ENCODE peak calls at places on chromosomes 12 and 14, in eight cellular contexts. V is upper lobe of right lung, Z is PC-9, S is testis, E is psoas muscle, K is K562, X is upper lobe of left lung, T is BJ. F is an unnamed sample.

GRCh38 chr12:22981711-22982110 is 356.7 kb downstream of the ETNK1 start:
- DNase-seq in Z (no peak), V (no peak), S (no peak), X (no peak), E (no peak), K (no peak), T (no peak), F (no peak)

GRCh38 chr12:84131076-84131475 is 781.5 kb downstream of the SLC6A15 start:
- DNase-seq in Z (no peak), V (no peak), E (no peak), X (no peak), T (peak; percentile 17), K (no peak), S (no peak), F (no peak)

GRCh38 chr14:48580692-48581091 is 905.3 kb upstream of the MDGA2 start:
- DNase-seq in E (no peak), S (no peak), K (no peak), X (no peak), T (no peak), V (no peak), Z (no peak), F (no peak)

GRCh38 chr14:76708028-76708427 is 53.2 kb upstream of the VASH1 start:
- DNase-seq in E (no peak), Z (no peak), S (no peak), X (no peak), V (no peak), T (no peak), K (no peak), F (no peak)

GRCh38 chr12:90984114-90984513 is 20.7 kb downstream of the EPYC start:
- DNase-seq in V (no peak), E (no peak), T (no peak), X (no peak), K (no peak), Z (no peak), S (no peak), F (no peak)

GRCh38 chr14:79016828-79017505 is 846.8 kb downstream of the NRXN3 start:
- DNase-seq in T (peak; percentile 46), Z (peak; percentile 75), V (no peak), E (no peak), X (no peak), K (no peak), S (no peak), F (peak; percentile 26)

GRCh38 chr12:113589437-113589836 is 117.8 kb upstream of the LHX5 start:
- DNase-seq in T (no peak), X (no peak), E (no peak), K (no peak), S (no peak), V (no peak), Z (no peak), F (no peak)

GRCh38 chr14:100827751-100828447 is 2.0 kb downstream of the MEG3 start:
- DNase-seq in V (no peak), K (peak; percentile 21), X (peak; percentile 90), E (no peak), T (no peak), S (peak; percentile 74), Z (no peak), F (no peak)

GRCh38 chr12:56668197-56668457 is 20.0 kb downstream of the PTGES3 start:
- DNase-seq in V (no peak), Z (no peak), K (no peak), E (no peak), T (no peak), X (no peak), S (no peak), F (no peak)

GRCh38 chr12:4156317-4156716 is 117.2 kb upstream of the CCND2 start:
- DNase-seq in Z (no peak), V (no peak), E (no peak), T (no peak), X (no peak), K (no peak), S (no peak), F (no peak)

GRCh38 chr12:98743362-98743953 is 98.4 kb downstream of the APAF1 start:
- DNase-seq in X (no peak), T (no peak), S (no peak), Z (no peak), E (no peak), K (peak; percentile 36), V (no peak), F (peak; percentile 58)

GRCh38 chr12:66647034-66647691 is 31.7 kb downstream of the GRIP1 start:
- DNase-seq in E (no peak), X (no peak), K (no peak), V (no peak), T (peak; percentile 79), S (no peak), Z (peak; percentile 28), F (no peak)

GRCh38 chr14:49691031-49691430 is 1.9 kb upstream of the KLHDC1 start:
- DNase-seq in Z (no peak), X (no peak), S (no peak), K (peak; percentile 32), V (no peak), T (no peak), E (no peak), F (peak; percentile 10)

GRCh38 chr12:53182836-53183235 is 2.1 kb upstream of the CSAD start:
- DNase-seq in T (no peak), V (no peak), E (no peak), X (no peak), S (no peak), Z (no peak), K (peak; percentile 5), F (no peak)

GRCh38 chr14:50059773-50060629 is 56.4 kb downstream of the VCPKMT start:
- DNase-seq in Z (no peak), K (no peak), E (no peak), S (no peak), T (no peak), X (no peak), V (peak; percentile 48), F (no peak)

GRCh38 chr12:123520567-123521474 is 12.7 kb downstream of the RILPL1 start:
- DNase-seq in K (peak; percentile 8), S (no peak), E (no peak), V (no peak), X (no peak), T (no peak), Z (no peak), F (no peak)

GRCh38 chr14:69299286-69300035 is 39.5 kb downstream of the GALNT16 start:
- DNase-seq in S (no peak), X (no peak), E (no peak), V (peak; percentile 46), K (no peak), Z (no peak), T (no peak), F (no peak)

GRCh38 chr14:74638970-74639369 is 26.9 kb upstream of the LTBP2 start:
- DNase-seq in Z (no peak), E (no peak), V (no peak), X (no peak), T (no peak), K (no peak), S (no peak), F (no peak)

GRCh38 chr14:32537166-32537565 is 208.1 kb downstream of the AKAP6 start:
- DNase-seq in X (no peak), V (no peak), K (no peak), E (no peak), Z (no peak), S (no peak), T (no peak), F (no peak)

DNA sequence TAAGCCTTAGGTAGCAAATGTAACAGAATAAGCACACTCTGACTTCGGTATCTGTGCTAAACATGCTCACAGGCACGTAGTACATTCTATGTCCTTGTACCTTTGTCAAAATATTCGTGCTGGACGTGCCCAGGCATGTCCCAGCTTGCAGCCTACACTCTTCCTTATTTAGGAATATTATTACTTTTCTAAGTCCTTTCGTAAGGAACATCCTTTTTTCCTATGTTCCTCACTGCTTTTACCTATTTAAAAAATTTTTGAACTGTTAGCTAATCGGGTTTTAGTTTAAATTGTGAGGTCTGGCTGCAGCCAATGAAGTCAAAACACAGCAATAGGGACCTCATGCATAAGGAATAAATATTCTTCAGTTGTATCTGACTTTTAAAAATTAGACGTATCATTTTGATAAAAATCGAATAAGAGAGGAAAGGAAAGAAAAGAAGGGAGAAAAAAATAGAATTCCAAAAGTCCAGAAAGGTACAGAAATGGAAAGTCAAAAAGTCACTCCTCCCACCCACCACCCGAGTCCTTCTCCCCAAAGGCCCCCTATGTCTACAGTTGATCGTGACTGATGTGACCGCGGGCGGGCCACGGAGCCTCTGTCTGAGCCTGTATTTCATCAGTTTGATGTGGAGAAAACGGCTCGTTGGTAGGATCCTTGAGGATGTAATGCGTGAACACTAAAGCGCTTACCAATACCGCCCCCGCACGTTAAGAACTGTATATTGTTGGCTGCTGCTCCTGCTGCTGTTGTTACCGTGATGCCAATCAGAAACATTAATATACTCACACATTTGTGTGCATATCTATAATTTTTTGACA is 24.4 kb upstream of the UBC start:
- DNase-seq in T (no peak), V (peak; percentile 79), K (peak; percentile 39), S (peak; percentile 81), Z (peak; percentile 61), X (peak; percentile 77), E (peak; percentile 56), F (peak; percentile 74)
- TF ChIP-seq CTCF in T (peak; percentile 46), V (peak; percentile 48), K (peak; percentile 63), S (peak; percentile 41), Z (peak; percentile 65), X (no peak), E (peak; percentile 49), F (peak; percentile 55)

DNA sequence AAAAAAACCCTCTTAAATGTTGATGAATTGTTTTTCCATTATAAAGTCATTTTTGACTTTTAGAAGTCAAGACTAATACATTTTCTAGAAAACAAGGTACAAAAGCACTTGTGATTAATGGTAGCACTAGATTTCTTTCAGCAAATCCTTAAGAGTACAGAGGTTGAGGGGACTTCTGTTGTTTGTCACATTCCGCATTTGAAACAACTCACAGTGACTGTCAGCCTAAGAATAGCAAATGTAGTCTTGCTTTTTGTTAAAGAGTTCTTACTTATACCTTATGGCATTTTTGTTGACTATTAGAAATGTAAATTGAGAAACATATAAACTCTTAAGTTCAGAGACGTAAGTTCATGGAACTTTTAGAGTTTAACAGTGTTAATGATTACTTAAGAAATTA is 16.4 kb downstream of the YARS2 start:
- DNase-seq in T (no peak), S (no peak), V (no peak), Z (no peak), E (no peak), X (no peak), K (no peak), F (no peak)
- H3K36me3 ChIP-seq in T (no peaks in the 10 kb centered on the region), S (no peaks in the 10 kb centered on the region), V (peaks cover 94% of the 10 kb centered on the region), Z (peaks cover 40% of the 10 kb centered on the region), E (peaks cover 100% of the 10 kb centered on the region), X (peaks cover 18% of the 10 kb centered on the region), K (peaks cover 87% of the 10 kb centered on the region), F (peaks cover 2% of the 10 kb centered on the region)

DNA sequence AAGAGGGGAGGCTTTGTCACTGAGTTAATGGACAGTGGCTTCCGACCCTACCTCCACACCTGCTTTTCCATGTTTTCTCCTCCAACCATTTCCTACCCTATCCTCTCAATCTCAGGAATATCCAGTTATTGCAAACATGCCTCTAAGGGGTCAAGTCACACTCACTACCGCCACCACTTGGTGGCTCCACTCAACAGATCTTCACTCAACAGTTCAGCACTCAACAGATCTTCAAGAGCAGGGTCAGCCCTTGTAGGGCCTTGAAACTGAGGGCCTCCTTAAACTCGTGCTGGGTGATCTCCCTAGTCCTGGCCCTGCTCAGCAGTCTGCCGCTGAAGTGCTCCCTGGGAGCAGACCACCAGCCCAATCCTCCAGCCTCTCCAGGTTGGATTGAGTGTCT is 14.2 kb downstream of the ZNF641 start:
- DNase-seq in S (no peak), V (no peak), T (no peak), K (no peak), Z (no peak), X (no peak), E (no peak), F (no peak)
- TF ChIP-seq CTCF in S (no peak), V (no peak), T (peak; percentile 4), K (peak; percentile 61), Z (peak; percentile 41), X (no peak), E (no peak), F (no peak)

GRCh38 chr14:90017371-90017770 is 44.4 kb upstream of the KCNK13 start:
- DNase-seq in K (no peak), S (no peak), Z (no peak), E (no peak), T (no peak), X (no peak), V (no peak), F (no peak)
- H3K36me3 ChIP-seq in K (peaks cover 44% of the 10 kb centered on the region), S (no peaks in the 10 kb centered on the region), Z (no peaks in the 10 kb centered on the region), E (peaks cover 36% of the 10 kb centered on the region), T (peaks cover 13% of the 10 kb centered on the region), X (no peaks in the 10 kb centered on the region), V (peaks cover 4% of the 10 kb centered on the region), F (no peaks in the 10 kb centered on the region)

F was measured in Caco-2.